ENCODE peak calls at places on chromosomes 16 and 17, in seven cellular contexts. E is body of pancreas, C is right lobe of liver, G is transverse colon, P is endothelial cell of umbilical vein, L is lower leg skin, X is heart left ventricle. W is an unnamed sample.

GRCh38 chr17:73875346-73875745 is 231.1 kb upstream of the SDK2 start:
- DNase-seq in E (no peak), C (no peak), G (no peak), P (no peak), L (no peak), X (no peak), W (no peak)

GRCh38 chr16:70717817-70718216 is 32.0 kb upstream of the MTSS2 start:
- DNase-seq in E (no peak), C (no peak), G (no peak), P (no peak), L (no peak), X (no peak), W (no peak)

GRCh38 chr17:51389875-51390274 is 129.5 kb downstream of the UTP18 start:
- DNase-seq in E (no peak), C (no peak), G (no peak), P (no peak), L (no peak), X (no peak), W (no peak)

GRCh38 chr17:79549111-79549915 is 61.5 kb downstream of the RBFOX3 start:
- DNase-seq in E (no peak), C (peak; percentile 43), G (no peak), P (no peak), L (no peak), X (no peak), W (no peak)

GRCh38 chr17:76405967-76406647 is 21.7 kb downstream of the SPHK1 start:
- DNase-seq in E (peak; percentile 36), C (no peak), G (peak; percentile 49), P (no peak), L (no peak), X (peak; percentile 92), W (no peak)

GRCh38 chr16:8572919-8573724 is 17.2 kb downstream of the TMEM114 start:
- DNase-seq in E (no peak), C (no peak), G (no peak), P (no peak), L (no peak), X (no peak), W (peak; percentile 40)

GRCh38 chr16:24430937-24431760 is 108.2 kb upstream of the RBBP6 start:
- DNase-seq in E (no peak), C (no peak), G (no peak), P (no peak), L (no peak), X (no peak), W (peak; percentile 10)

GRCh38 chr17:78227455-78227916 is 3.9 kb upstream of the TMEM235 start:
- DNase-seq in E (no peak), C (no peak), G (no peak), P (no peak), L (no peak), X (no peak), W (no peak)

GRCh38 chr17:76262732-76263344 is 2.3 kb upstream of the UBALD2 start:
- DNase-seq in E (peak; percentile 73), C (no peak), G (peak; percentile 84), P (peak; percentile 41), L (no peak), X (no peak), W (no peak)

GRCh38 chr17:31499771-31500554 is 108.5 kb downstream of the RAB11FIP4 start:
- DNase-seq in E (peak; percentile 54), C (peak; percentile 79), G (peak; percentile 36), P (no peak), L (no peak), X (peak; percentile 82), W (peak; percentile 30)

GRCh38 chr17:28951428-28951990 is at the start of gene PHF12:
- DNase-seq in E (peak; percentile 100), C (peak; percentile 100), G (peak; percentile 100), P (peak; percentile 100), L (peak; percentile 100), X (peak; percentile 100), W (peak; percentile 98)

GRCh38 chr17:28950752-28951427 is 428 bp downstream of the PHF12 start:
- DNase-seq in E (no peak), C (no peak), G (no peak), P (no peak), L (peak; percentile 30), X (no peak), W (no peak)

GRCh38 chr17:28953444-28954118 is 2.3 kb upstream of the PHF12 start:
- DNase-seq in E (peak; percentile 57), C (no peak), G (peak; percentile 51), P (peak; percentile 61), L (peak; percentile 46), X (peak; percentile 52), W (no peak)

GRCh38 chr17:28950017-28950751 is 1.1 kb downstream of the PHF12 start:
- DNase-seq in E (peak; percentile 55), C (peak; percentile 81), G (peak; percentile 61), P (peak; percentile 54), L (peak; percentile 51), X (peak; percentile 61), W (no peak)

DNA sequence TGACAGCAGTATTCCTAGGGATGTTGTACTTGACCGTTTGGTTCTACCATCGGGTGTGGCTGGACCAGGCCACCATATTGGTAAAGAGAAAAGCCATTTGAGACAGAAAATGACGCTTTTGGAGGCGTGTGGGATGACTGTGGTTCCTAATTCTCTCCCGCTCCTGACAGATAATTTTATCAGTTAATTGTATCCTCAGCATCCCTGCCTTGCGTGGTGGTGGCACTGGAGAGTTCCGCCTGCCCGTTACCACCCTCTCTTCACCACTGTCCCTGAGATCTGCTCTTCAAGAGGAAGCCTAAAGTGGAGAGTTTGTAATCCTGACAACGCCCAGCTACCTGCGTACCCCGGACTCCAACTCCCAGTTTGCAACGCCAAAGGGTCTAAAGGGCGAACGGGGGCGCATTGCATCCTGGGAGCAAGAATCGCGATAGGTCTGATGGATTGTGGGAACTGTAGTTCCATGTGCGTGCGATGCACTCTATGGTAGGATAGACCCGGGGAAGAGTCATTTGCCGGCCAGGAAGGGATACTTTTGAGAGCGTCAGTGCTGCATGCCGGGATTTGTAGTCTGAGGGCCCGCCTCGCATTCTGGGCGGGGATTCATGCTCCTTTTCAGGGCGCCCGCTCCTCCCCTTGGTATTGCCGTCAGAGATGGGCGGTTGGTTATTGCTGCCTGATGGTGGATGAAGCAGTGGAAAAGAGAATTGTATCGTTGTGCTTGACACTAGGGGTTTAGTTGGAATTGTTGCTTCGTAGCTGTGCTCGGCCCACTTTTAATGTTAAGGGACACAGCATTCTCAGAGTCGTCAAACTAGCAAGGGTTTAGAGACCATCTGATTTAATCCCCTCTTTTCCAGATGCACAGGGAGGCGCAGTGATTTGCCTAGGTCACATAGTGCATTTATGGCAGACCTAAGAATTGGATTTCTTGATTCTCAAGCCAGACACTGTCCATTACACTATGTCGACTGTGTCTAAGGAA is 965 bp upstream of the PHF12 start:
- DNase-seq in E (peak; percentile 97), C (peak; percentile 97), G (peak; percentile 98), P (peak; percentile 100), L (peak; percentile 99), X (peak; percentile 98), W (peak; percentile 96)
- TF ChIP-seq POLR2A in E (peak; percentile 76), C (peak; percentile 73), G (peak; percentile 80), P (peak; percentile 17), L (no peak), X (peak; percentile 46), W (peak; percentile 34)

DNA sequence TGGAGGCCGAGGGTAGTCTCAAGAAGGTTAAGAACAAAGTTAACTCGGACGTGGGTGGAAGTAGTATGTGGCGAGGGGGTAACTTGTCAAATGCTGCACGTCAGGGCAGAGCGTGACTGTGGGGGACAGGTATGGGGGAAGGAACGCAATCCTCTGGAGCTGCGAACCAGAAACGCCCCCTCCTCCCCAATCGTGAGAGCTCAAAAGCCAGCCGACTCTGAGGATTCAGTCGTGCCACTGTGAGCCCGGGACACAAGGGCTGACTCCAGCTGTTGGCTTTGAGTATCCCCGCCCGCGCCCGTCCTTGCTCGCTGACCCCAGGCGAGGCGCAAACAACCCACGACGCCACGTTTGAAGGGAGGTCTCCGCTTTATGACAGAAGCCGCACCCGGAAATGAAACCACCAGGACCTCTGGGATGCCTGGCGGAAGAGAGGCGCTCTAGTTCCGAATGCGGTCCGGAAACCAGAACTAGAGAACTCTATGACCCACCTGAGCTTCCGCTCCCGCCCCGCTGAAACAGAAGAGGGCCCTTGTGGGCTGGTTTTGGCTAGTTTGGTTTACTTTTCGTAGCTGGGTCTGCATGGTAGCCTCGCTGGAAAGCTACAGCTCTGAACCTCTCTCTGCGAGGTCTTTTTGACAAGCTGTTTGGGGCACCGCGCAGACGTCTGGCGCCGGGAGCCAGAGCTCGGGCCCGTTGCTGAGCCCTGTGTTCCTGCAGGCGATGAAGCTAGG is at the start of gene PEX12:
- DNase-seq in E (peak; percentile 86), C (peak; percentile 92), G (peak; percentile 91), P (peak; percentile 83), L (peak; percentile 90), X (peak; percentile 95), W (peak; percentile 65)
- TF ChIP-seq POLR2A in E (peak; percentile 90), C (peak; percentile 86), G (peak; percentile 78), P (peak; percentile 94), L (peak; percentile 81), X (peak; percentile 80), W (peak; percentile 88)

GRCh38 chr17:28345420-28346198 is 10.0 kb downstream of the TNFAIP1 start:
- DNase-seq in E (peak; percentile 41), C (peak; percentile 70), G (no peak), P (peak; percentile 32), L (no peak), X (peak; percentile 75), W (no peak)
- TF ChIP-seq POLR2A in E (no peak), C (peak; percentile 30), G (no peak), P (peak; percentile 35), L (no peak), X (no peak), W (no peak)

DNA sequence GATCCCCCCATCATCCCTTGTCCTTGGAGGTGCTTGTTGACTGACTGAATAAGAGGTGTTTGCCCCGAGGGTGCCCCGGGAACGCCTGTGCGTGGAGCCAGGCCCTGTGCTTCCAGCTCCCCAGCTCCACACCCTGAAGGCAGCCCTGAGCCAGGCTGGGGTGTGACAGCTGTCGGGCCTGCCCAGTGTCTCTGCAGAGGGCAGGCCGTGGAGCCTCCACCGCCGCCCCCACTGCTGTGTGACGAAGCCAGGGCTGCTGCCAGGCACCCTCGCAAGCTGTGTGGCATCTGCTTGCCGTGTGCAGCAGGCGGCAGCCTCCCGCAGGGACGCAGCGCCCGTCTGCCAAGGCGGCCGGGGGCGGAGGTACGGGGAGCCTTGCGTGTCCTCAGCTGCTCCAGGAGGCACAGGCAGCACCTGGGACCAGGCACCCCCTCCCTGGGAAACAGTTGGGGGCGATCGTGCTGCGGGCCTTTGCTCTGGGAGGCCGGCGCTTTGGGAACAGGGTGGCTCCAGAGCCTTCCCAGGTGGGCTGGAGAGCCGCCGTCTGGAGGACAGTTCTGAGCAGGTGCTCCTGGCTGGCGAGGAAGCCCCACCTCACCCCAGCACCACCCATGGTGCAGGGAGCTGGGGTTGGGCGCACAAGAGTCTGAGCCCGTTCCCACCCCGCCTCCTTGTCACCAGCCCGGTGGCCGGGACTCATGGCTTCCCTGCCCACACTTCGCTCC is 26.6 kb downstream of the GSE1 start:
- DNase-seq in E (peak; percentile 69), C (no peak), G (no peak), P (no peak), L (peak; percentile 39), X (peak; percentile 89), W (no peak)
- TF ChIP-seq POLR2A in E (peak; percentile 24), C (no peak), G (no peak), P (no peak), L (no peak), X (no peak), W (no peak)

GRCh38 chr17:59846391-59847165 is 46.2 kb downstream of the TUBD1 start:
- DNase-seq in E (no peak), C (no peak), G (peak; percentile 51), P (peak; percentile 74), L (peak; percentile 86), X (peak; percentile 53), W (no peak)
- TF ChIP-seq POLR2A in E (no peak), C (no peak), G (peak; percentile 13), P (no peak), L (no peak), X (no peak), W (peak; percentile 19)